ENCODE peak calls at places on chromosome 3, in ten cellular contexts. D is HepG2, Z is NB4, C is spleen, U is right lobe of liver, R is heart left ventricle, I is body of pancreas, H is IMR-90, G is uterus, F is Peyer's patch. Y is an unnamed sample.

GRCh38 chr3:29410660-29411405 is 130.0 kb downstream of the RBMS3 start:
- DNase-seq in D (no peak), U (no peak), H (no peak), I (no peak), R (no peak), F (no peak), G (no peak), C (no peak), Z (no peak), Y (no peak)

GRCh38 chr3:101036676-101037075 is 43.5 kb upstream of the ABI3BP start:
- DNase-seq in I (no peak), C (no peak), Z (no peak), H (peak; percentile 26), F (no peak), D (no peak), R (no peak), G (no peak), U (no peak), Y (no peak)

GRCh38 chr3:195147649-195148121 is 123.3 kb downstream of the XXYLT1 start:
- DNase-seq in R (peak; percentile 53), C (peak; percentile 86), G (peak; percentile 47), F (peak; percentile 66), H (peak; percentile 62), U (no peak), I (no peak), D (no peak), Z (no peak), Y (no peak)

GRCh38 chr3:36095238-36095637 is 285.1 kb upstream of the STAC start:
- DNase-seq in I (no peak), U (no peak), G (no peak), D (no peak), H (no peak), F (no peak), C (no peak), Z (no peak), R (no peak), Y (no peak)

GRCh38 chr3:194497799-194498575 is 11.2 kb upstream of the ATP13A3 start:
- DNase-seq in F (no peak), Z (no peak), D (peak; percentile 58), I (no peak), R (peak; percentile 52), H (no peak), G (no peak), U (peak; percentile 35), C (no peak), Y (peak; percentile 54)

GRCh38 chr3:176274161-176274560 is 923.1 kb downstream of the TBL1XR1 start:
- DNase-seq in C (no peak), I (no peak), G (no peak), R (no peak), H (no peak), Z (no peak), U (no peak), D (no peak), F (no peak), Y (no peak)

GRCh38 chr3:158602227-158602626 is 31.2 kb downstream of the MLF1 start:
- DNase-seq in C (no peak), D (no peak), G (no peak), R (no peak), U (no peak), H (no peak), F (no peak), I (no peak), Z (no peak), Y (no peak)

GRCh38 chr3:186772886-186773417 is 10.4 kb upstream of the EIF4A2 start:
- DNase-seq in I (peak; percentile 33), R (peak; percentile 77), Z (peak; percentile 88), D (no peak), U (peak; percentile 82), F (peak; percentile 69), C (peak; percentile 96), G (peak; percentile 32), H (no peak), Y (peak; percentile 81)

GRCh38 chr3:139718415-139718814 is 40.6 kb upstream of the NMNAT3 start:
- DNase-seq in I (peak; percentile 59), F (no peak), U (no peak), H (peak; percentile 3), G (no peak), Z (no peak), D (peak; percentile 18), R (peak; percentile 35), C (no peak), Y (no peak)

GRCh38 chr3:134427400-134428111 is 53.3 kb upstream of the AMOTL2 start:
- DNase-seq in U (no peak), H (peak; percentile 100), G (peak; percentile 27), D (peak; percentile 75), C (no peak), R (peak; percentile 63), Z (peak; percentile 41), F (no peak), I (peak; percentile 29), Y (peak; percentile 41)

GRCh38 chr3:134430174-134430573 is 55.6 kb downstream of the ANAPC13 start:
- DNase-seq in I (no peak), R (no peak), F (no peak), C (no peak), D (no peak), H (no peak), Z (no peak), U (no peak), G (no peak), Y (no peak)

GRCh38 chr3:134428396-134428795 is 54.1 kb upstream of the AMOTL2 start:
- DNase-seq in I (no peak), Z (no peak), G (no peak), U (no peak), C (no peak), R (no peak), H (peak; percentile 80), D (no peak), F (no peak), Y (no peak)

GRCh38 chr3:134432236-134432635 is 53.5 kb downstream of the ANAPC13 start:
- DNase-seq in G (no peak), R (no peak), D (no peak), I (no peak), U (no peak), Z (no peak), C (no peak), H (no peak), F (no peak), Y (no peak)

DNA sequence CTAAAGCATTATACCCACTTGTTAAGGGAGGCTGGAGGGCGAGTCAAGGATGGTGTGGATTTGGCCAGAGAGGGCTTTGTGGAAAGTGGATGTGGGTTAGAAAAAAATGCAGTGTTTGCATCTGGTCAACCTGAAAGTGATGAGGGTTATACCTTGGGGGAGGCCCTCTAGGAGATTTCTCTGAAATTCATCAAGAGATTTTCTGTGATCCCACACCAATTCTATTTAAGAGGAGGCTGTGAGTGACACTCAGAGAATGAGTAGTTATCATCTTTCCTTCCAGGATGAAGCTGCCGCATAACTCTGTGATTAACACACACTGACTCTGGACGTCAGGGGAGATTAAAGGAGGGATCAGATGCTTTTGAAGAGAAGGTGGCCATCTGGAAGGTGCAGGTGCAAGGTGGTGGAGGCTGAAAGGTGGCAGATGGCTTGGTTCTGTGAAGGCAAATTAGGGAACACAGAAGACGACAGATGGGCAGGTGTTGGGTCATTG is 54.8 kb downstream of the ANAPC13 start:
- DNase-seq in I (no peak), C (no peak), H (peak; percentile 78), F (no peak), D (no peak), Z (no peak), U (no peak), R (no peak), G (no peak), Y (no peak)
- TF ChIP-seq CTCF in I (no peak), C (no peak), H (no peak), F (no peak), D (no peak), Z (no peak), U (no peak), R (no peak), G (no peak), Y (no peak)

GRCh38 chr3:105394177-105394576 is 27.5 kb downstream of the ALCAM start:
- DNase-seq in F (no peak), G (no peak), U (no peak), Z (no peak), C (no peak), D (no peak), R (no peak), H (no peak), I (no peak), Y (no peak)
- TF ChIP-seq POLR2A in F (no peak), G (no peak), U (no peak), Z (no peak), C (no peak), D (no peak), R (no peak), H (no peak), I (no peak), Y (no peak)

DNA sequence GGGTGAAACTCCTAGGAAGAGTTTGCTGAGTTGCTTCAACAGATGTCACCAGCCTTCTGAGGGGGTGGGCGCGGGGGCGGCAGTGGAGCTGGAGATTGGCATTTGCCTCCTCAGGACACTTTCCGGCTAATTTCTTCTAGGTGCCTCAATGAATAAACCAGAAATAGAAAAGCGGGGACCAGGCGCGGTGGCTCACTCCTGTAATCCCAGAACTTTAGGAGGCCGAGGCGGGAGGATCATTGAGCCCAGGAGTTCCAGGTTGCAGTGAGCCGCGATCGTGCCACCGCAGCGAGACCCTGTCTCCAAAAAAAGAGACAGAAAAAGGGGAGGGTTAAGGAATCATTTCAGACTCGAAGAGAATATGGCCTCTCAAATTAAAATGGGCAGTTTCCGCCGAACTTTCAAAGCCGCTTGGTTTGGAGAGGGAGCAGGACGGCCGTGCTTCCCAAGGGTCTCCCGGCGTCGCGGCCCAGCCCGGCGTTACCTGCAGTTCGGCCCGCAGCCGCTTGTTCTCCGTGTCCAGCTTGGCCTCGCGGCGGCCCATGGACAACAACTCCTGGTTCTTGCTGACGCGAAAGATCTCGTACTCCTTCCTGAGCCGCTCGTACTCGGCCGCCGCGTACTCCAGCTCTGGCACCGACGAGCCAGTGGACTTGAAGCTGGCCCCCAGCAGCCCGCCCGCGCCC is 587 bp downstream of the NPHP3 start:
- DNase-seq in U (peak; percentile 72), F (no peak), R (peak; percentile 73), I (peak; percentile 72), G (peak; percentile 60), D (peak; percentile 59), H (peak; percentile 67), C (peak; percentile 89), Z (peak; percentile 70), Y (peak; percentile 85)
- TF ChIP-seq CTCF in U (peak; percentile 42), F (no peak), R (no peak), I (peak; percentile 60), G (peak; percentile 51), D (no peak), H (peak; percentile 28), C (no peak), Z (no peak), Y (peak; percentile 57)

DNA sequence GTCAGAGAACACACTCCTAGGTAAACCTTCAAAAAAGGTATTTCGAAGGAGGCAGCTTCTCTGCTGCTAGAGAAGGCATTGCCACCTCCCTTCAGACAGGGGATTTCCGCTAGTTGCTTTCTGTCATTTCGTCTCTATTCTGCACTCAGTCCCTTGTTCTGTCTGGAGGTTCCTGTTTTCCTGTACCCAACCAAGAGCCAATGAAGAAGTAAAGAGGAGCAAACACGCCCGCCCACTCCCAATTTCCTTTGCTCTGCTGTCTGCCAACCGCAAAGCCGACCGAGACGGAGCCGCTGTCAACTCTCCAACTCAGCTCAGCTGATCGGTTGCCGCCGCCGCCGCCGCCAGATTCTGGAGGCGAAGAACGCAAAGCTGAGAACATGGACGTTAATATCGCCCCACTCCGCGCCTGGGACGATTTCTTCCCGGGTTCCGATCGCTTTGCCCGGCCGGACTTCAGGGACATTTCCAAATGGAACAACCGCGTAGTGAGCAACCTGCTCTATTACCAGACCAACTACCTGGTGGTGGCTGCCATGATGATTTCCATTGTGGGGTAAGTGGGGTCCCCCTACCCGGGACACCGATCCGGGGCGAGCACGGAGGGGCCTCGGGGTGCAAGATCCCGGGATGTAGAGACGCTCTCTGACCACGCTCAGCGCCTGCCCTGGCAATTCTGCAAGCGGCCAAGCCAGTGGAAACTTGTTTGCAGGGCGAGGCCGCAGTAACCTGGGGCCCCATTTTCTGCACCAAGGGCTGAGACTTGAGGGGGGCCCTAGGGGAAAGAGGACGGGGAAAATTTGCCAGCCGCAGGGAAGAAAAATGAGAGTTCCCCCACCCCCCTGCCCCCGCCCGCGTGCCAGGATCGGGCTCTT is at the start of gene ARL6IP5:
- DNase-seq in I (peak; percentile 93), U (peak; percentile 94), R (peak; percentile 96), D (peak; percentile 78), H (peak; percentile 93), F (peak; percentile 93), G (peak; percentile 92), C (peak; percentile 99), Z (peak; percentile 97), Y (peak; percentile 98)
- TF ChIP-seq POLR2A in I (peak; percentile 44), U (peak; percentile 65), R (no peak), D (no peak), H (no peak), F (peak; percentile 59), G (peak; percentile 48), C (peak; percentile 61), Z (peak; percentile 32), Y (no peak)

Y was measured in upper lobe of left lung.